ENCODE peak calls at places on chromosomes 13 and 19, in nine cellular contexts. W is fibroblast of mammary gland; D is AG09309; K is WERI-Rb-1; J is NT2/D1; X is HL-60; Z is effector memory CD4-positive, alpha-beta T cell; A is prostate gland; L is GM23338. P is an unnamed sample.

GRCh38 chr13:108574856-108575255 is 54.6 kb upstream of the MYO16 start:
- DNase-seq in W (no peak), D (no peak), K (no peak), J (no peak), X (no peak), Z (no peak), A (no peak), L (no peak), P (no peak)

GRCh38 chr19:35248310-35249145 is at the start of gene LSR:
- DNase-seq in W (no peak), D (no peak), K (peak), J (peak), X (no peak), Z (peak), A (peak), L (peak), P (peak)

GRCh38 chr13:42986176-42986574 is 5.9 kb downstream of the EPSTI1 start:
- DNase-seq in W (no peak), D (no peak), K (no peak), J (peak), X (no peak), Z (no peak), A (no peak), L (no peak), P (no peak)

GRCh38 chr19:15252398-15253018 is 20.3 kb upstream of the EPHX3 start:
- DNase-seq in W (peak), D (no peak), K (peak), J (no peak), X (peak), Z (no peak), A (no peak), L (peak), P (peak)

GRCh38 chr13:30971575-30971974 is 39.1 kb downstream of the TEX26 start:
- DNase-seq in W (peak), D (no peak), K (no peak), J (no peak), X (no peak), Z (no peak), A (no peak), L (no peak), P (no peak)

GRCh38 chr19:10701955-10702307 is 692 bp downstream of the QTRT1 start:
- DNase-seq in W (no peak), D (no peak), K (peak), J (no peak), X (peak), Z (no peak), A (no peak), L (peak), P (peak)

GRCh38 chr19:13918726-13919411 is 12.9 kb downstream of the CC2D1A start:
- DNase-seq in W (no peak), D (no peak), K (no peak), J (no peak), X (no peak), Z (no peak), A (no peak), L (peak), P (no peak)

GRCh38 chr19:32471811-32472210 is 66.2 kb downstream of the DPY19L3 start:
- DNase-seq in W (no peak), D (no peak), K (no peak), J (no peak), X (no peak), Z (no peak), A (no peak), L (no peak), P (no peak)

GRCh38 chr13:98549006-98549727 is 27.7 kb downstream of the STK24 start:
- DNase-seq in W (peak), D (peak), K (no peak), J (no peak), X (peak), Z (no peak), A (no peak), L (no peak), P (no peak)

GRCh38 chr13:97262058-97262457 is 39.9 kb downstream of the MBNL2 start:
- DNase-seq in W (no peak), D (no peak), K (no peak), J (no peak), X (no peak), Z (peak), A (no peak), L (no peak), P (no peak)

GRCh38 chr13:101416181-101417042 is at the start of gene NALCN:
- DNase-seq in W (no peak), D (no peak), K (peak), J (no peak), X (no peak), Z (no peak), A (no peak), L (peak), P (peak)

GRCh38 chr19:2360876-2361232 is 789 bp downstream of the TMPRSS9 start:
- DNase-seq in W (no peak), D (no peak), K (no peak), J (no peak), X (no peak), Z (no peak), A (no peak), L (no peak), P (no peak)

GRCh38 chr19:55716531-55716930 is 21.7 kb downstream of the NLRP9 start:
- DNase-seq in W (no peak), D (no peak), K (no peak), J (no peak), X (no peak), Z (no peak), A (no peak), L (no peak), P (no peak)
- H3K4me3 ChIP-seq in W (no peak), D (no peak), K (no peak), J (no peak), X (no peak), Z (no peak), A (no peak), L (no peak), P (no peak)

DNA sequence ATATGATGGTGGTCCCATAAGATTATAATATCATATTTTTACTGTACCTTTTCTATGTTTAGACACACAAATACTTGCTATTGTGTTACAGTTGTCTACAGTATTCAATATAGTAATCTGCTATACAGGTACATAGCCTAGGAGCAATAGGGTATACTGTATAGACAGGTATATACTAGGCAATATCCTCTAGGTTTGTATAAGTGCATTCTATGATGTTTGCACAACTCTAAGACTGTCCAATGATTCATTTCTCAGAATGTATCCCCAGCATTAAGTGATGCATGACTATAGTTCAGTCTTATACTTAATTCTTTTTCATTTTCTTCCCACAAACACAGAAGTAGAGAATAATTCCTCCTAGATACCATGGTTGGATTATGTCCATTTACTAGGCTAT is 383.3 kb downstream of the DACH1 start:
- DNase-seq in W (no peak), D (no peak), K (no peak), J (no peak), X (no peak), Z (no peak), A (no peak), L (no peak), P (no peak)
- H3K4me3 ChIP-seq in W (no peak), D (no peak), K (no peak), J (no peak), X (no peak), Z (no peak), A (no peak), L (no peak), P (no peak)

GRCh38 chr13:40961826-40962225 is 57.3 kb downstream of the ELF1 start:
- DNase-seq in W (no peak), D (no peak), K (no peak), J (no peak), X (no peak), Z (no peak), A (no peak), L (no peak), P (no peak)

GRCh38 chr13:40958655-40959054 is 60.5 kb downstream of the ELF1 start:
- DNase-seq in W (no peak), D (no peak), K (no peak), J (no peak), X (no peak), Z (no peak), A (no peak), L (no peak), P (no peak)

GRCh38 chr13:40963927-40964326 is 55.2 kb downstream of the ELF1 start:
- DNase-seq in W (peak), D (no peak), K (no peak), J (no peak), X (no peak), Z (no peak), A (no peak), L (no peak), P (no peak)

GRCh38 chr13:40961224-40961623 is 57.9 kb downstream of the ELF1 start:
- DNase-seq in W (no peak), D (no peak), K (no peak), J (no peak), X (peak), Z (no peak), A (no peak), L (no peak), P (no peak)

GRCh38 chr13:40960721-40961120 is 58.4 kb downstream of the ELF1 start:
- DNase-seq in W (no peak), D (no peak), K (no peak), J (no peak), X (peak), Z (no peak), A (no peak), L (no peak), P (no peak)
- H3K4me3 ChIP-seq in W (no peak), D (no peak), K (no peak), J (no peak), X (no peak), Z (no peak), A (no peak), L (no peak), P (no peak)

GRCh38 chr19:45395524-45396388 is 9.1 kb downstream of the PPP1R13L start:
- DNase-seq in W (no peak), D (no peak), K (no peak), J (no peak), X (no peak), Z (no peak), A (no peak), L (peak), P (no peak)
- H3K4me3 ChIP-seq in W (no peak), D (no peak), K (no peak), J (no peak), X (no peak), Z (no peak), A (no peak), L (peak), P (no peak)

DNA sequence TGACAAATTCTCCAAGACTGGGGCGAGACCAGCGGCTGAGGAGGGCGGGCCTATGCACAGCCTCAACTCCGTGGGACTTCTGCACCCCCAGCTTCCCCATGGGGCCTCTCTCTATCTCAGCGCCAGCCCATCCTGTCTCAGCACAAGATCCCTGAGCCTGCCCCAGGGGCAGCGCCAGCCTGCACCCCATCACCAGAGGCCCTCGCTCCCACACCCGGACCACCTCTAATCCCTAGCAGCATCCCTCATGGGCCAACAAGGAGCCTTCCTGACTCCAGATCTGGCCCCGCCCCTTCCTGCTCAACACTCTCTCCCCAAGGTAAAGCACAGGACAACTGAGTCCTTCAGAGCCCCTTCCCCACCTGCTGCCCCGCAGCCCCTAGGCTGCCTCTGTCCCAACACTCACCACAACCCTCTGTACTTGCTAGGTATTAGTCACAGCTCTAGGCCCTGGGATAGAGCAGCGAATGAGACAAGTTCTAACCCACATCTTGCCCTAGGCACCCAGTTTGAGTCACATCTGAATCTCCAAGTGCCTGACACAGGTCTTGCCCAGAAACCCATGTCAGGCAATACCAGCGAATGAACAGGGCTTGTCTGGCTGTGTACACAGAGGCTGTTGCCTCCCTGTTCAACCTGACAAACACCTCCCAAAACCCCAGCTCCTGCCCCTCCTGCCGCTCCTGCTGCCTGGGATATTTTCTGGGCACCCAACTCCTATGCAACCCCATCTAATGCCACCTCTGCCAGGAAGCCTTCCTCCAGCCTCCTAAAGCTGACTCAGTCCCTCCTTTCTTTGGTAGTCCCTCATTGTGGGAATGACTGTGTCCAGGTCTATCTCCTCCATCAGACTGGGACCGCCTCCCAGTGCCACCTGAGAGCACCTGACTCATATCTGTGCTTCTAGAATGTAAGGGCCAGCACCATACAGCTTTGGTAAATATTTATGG is 18.6 kb downstream of the GRIK5 start:
- DNase-seq in W (peak), D (no peak), K (no peak), J (no peak), X (no peak), Z (no peak), A (no peak), L (peak), P (no peak)
- H3K4me3 ChIP-seq in W (no peak), D (no peak), K (no peak), J (no peak), X (no peak), Z (no peak), A (no peak), L (no peak), P (no peak)

GRCh38 chr13:27353653-27354052 is 70.8 kb upstream of the GTF3A start:
- DNase-seq in W (no peak), D (no peak), K (no peak), J (no peak), X (no peak), Z (no peak), A (no peak), L (no peak), P (no peak)
- H3K4me3 ChIP-seq in W (no peak), D (no peak), K (no peak), J (no peak), X (no peak), Z (no peak), A (no peak), L (no peak), P (no peak)

GRCh38 chr13:39040206-39040605 is 1.9 kb downstream of the NHLRC3 start:
- DNase-seq in W (no peak), D (no peak), K (no peak), J (no peak), X (peak), Z (no peak), A (no peak), L (no peak), P (no peak)
- H3K4me3 ChIP-seq in W (no peak), D (no peak), K (no peak), J (no peak), X (peak), Z (no peak), A (no peak), L (no peak), P (no peak)

GRCh38 chr13:109873351-109874123 is 87.2 kb upstream of the IRS2 start:
- DNase-seq in W (no peak), D (no peak), K (no peak), J (no peak), X (no peak), Z (no peak), A (no peak), L (no peak), P (no peak)
- H3K4me3 ChIP-seq in W (no peak), D (no peak), K (no peak), J (no peak), X (no peak), Z (no peak), A (no peak), L (no peak), P (no peak)